ENCODE peak calls at places on chromosomes 6 and 20, in four cellular contexts. J, G, S and F are unnamed samples.

GRCh38 chr6:12138377-12138776 is 126.3 kb downstream of the HIVEP1 start:
- DNase-seq in J (peak; percentile 37), G (no peak), S (no peak), F (no peak)

GRCh38 chr6:57135885-57136284 is 36.2 kb upstream of the BAG2 start:
- DNase-seq in J (no peak), G (no peak), S (no peak), F (no peak)

GRCh38 chr6:32825966-32826365 is 9.2 kb upstream of the HLA-DOB start:
- DNase-seq in J (peak; percentile 65), G (no peak), S (no peak), F (no peak)

GRCh38 chr6:95576621-95577316 is 566 bp upstream of the MANEA start:
- DNase-seq in J (peak; percentile 59), G (no peak), S (no peak), F (no peak)

GRCh38 chr6:128508588-128509296 is 11.7 kb downstream of the PTPRK start:
- DNase-seq in J (peak; percentile 91), G (no peak), S (no peak), F (no peak)

GRCh38 chr6:8060346-8060745 is 3.8 kb downstream of the BLOC1S5 start:
- DNase-seq in J (no peak), G (no peak), S (no peak), F (no peak)

GRCh38 chr6:102815207-102815606 is 1421.7 kb downstream of the GRIK2 start:
- DNase-seq in J (no peak), G (no peak), S (no peak), F (no peak)

GRCh38 chr20:25285856-25286798 is 38.2 kb downstream of the PYGB start:
- DNase-seq in J (no peak), G (no peak), S (peak; percentile 11), F (no peak)

GRCh38 chr6:1770435-1770843 is 160.7 kb downstream of the FOXC1 start:
- DNase-seq in J (no peak), G (no peak), S (no peak), F (no peak)

GRCh38 chr20:48286571-48287551 is 501.6 kb upstream of the SULF2 start:
- DNase-seq in J (peak; percentile 42), G (no peak), S (peak; percentile 60), F (no peak)

GRCh38 chr6:143516700-143517446 is 5.4 kb upstream of the FUCA2 start:
- DNase-seq in J (no peak), G (no peak), S (no peak), F (no peak)

GRCh38 chr6:67952121-67952520 is 683.0 kb upstream of the ADGRB3 start:
- DNase-seq in J (no peak), G (no peak), S (no peak), F (no peak)

GRCh38 chr20:5065489-5066383 is 54.0 kb downstream of the PCNA start:
- DNase-seq in J (no peak), G (no peak), S (peak; percentile 61), F (no peak)

GRCh38 chr6:45350186-45350585 is 22.1 kb downstream of the RUNX2 start:
- DNase-seq in J (no peak), G (no peak), S (no peak), F (no peak)

GRCh38 chr6:125717120-125717731 is 32.2 kb upstream of the HEY2 start:
- DNase-seq in J (no peak), G (no peak), S (no peak), F (no peak)

GRCh38 chr6:5979650-5980427 is 26.9 kb downstream of the NRN1 start:
- DNase-seq in J (no peak), G (no peak), S (no peak), F (no peak)

GRCh38 chr6:150448221-150448620 is 79.4 kb downstream of the IYD start:
- DNase-seq in J (no peak), G (no peak), S (no peak), F (no peak)

GRCh38 chr6:37820713-37821069 is 1.2 kb downstream of the ZFAND3 start:
- DNase-seq in J (no peak), G (no peak), S (no peak), F (no peak)

GRCh38 chr6:98831057-98832031 is 3.0 kb upstream of the POU3F2 start:
- DNase-seq in J (peak; percentile 9), G (no peak), S (no peak), F (no peak)

GRCh38 chr6:148179786-148180185 is 162.9 kb upstream of the SASH1 start:
- DNase-seq in J (peak; percentile 71), G (no peak), S (no peak), F (peak; percentile 43)

GRCh38 chr6:130537447-130537846 is 171.6 kb downstream of the TMEM200A start:
- DNase-seq in J (no peak), G (no peak), S (no peak), F (no peak)